ENCODE peak calls at places on chromosomes 13 and 19, in four cellular contexts. O, J, W and T are unnamed samples. For H3K4me1, the result is how much of the 10 kb centered on the place peaks cover.

GRCh38 chr13:37375724-37376123 is 222.8 kb downstream of the POSTN start:
- DNase-seq in O (no peak), J (no peak), W (no peak), T (no peak)

GRCh38 chr13:25281937-25282332 is 5.4 kb downstream of the MTMR6 start:
- DNase-seq in O (no peak), J (no peak), W (no peak), T (no peak)

GRCh38 chr13:106182404-106182803 is 353.1 kb downstream of the EFNB2 start:
- DNase-seq in O (no peak), J (no peak), W (no peak), T (no peak)

GRCh38 chr13:95156208-95156607 is 145.0 kb downstream of the ABCC4 start:
- DNase-seq in O (no peak), J (no peak), W (no peak), T (no peak)

GRCh38 chr13:109146912-109147624 is 517.7 kb downstream of the MYO16 start:
- DNase-seq in O (no peak), J (no peak), W (no peak), T (no peak)

GRCh38 chr19:7505288-7505681 is 10.6 kb upstream of the ZNF358 start:
- DNase-seq in O (no peak), J (no peak), W (no peak), T (no peak)

GRCh38 chr13:30043631-30043925 is 193.2 kb upstream of the UBL3 start:
- DNase-seq in O (no peak), J (no peak), W (no peak), T (no peak)

GRCh38 chr13:41919031-41919740 is 41.7 kb downstream of the VWA8 start:
- DNase-seq in O (no peak), J (no peak), W (no peak), T (no peak)

GRCh38 chr19:45476349-45476717 is 8.5 kb downstream of the FOSB start:
- DNase-seq in O (no peak), J (no peak), W (no peak), T (no peak)

GRCh38 chr13:35903075-35903474 is 228.1 kb downstream of the DCLK1 start:
- DNase-seq in O (no peak), J (no peak), W (no peak), T (no peak)

GRCh38 chr13:112893570-112894422 is 75.2 kb upstream of the MCF2L start:
- DNase-seq in O (no peak), J (no peak), W (peak), T (peak)

GRCh38 chr13:99991013-99991805 is 9.6 kb downstream of the ZIC2 start:
- DNase-seq in O (no peak), J (no peak), W (no peak), T (no peak)

GRCh38 chr13:33536639-33537425 is 251.3 kb upstream of the STARD13 start:
- DNase-seq in O (no peak), J (no peak), W (no peak), T (no peak)

GRCh38 chr13:44932171-44932849 is 57.0 kb downstream of the NUFIP1 start:
- DNase-seq in O (no peak), J (no peak), W (no peak), T (no peak)

GRCh38 chr19:5097959-5098623 is 129.2 kb downstream of the KDM4B start:
- DNase-seq in O (no peak), J (no peak), W (no peak), T (no peak)

GRCh38 chr13:94454334-94454733 is 25.1 kb downstream of the DCT start:
- DNase-seq in O (no peak), J (no peak), W (no peak), T (no peak)

GRCh38 chr13:74206061-74206561 is 71.9 kb upstream of the KLF12 start:
- DNase-seq in O (no peak), J (no peak), W (no peak), T (no peak)

GRCh38 chr19:54074851-54075250 is 6.3 kb downstream of the TARM1 start:
- DNase-seq in O (no peak), J (no peak), W (no peak), T (no peak)

GRCh38 chr13:83881917-83882625 is at the start of gene SLITRK1:
- DNase-seq in O (peak), J (no peak), W (peak), T (no peak)

GRCh38 chr13:80157261-80157942 is 183.5 kb downstream of the SPRY2 start:
- DNase-seq in O (no peak), J (no peak), W (no peak), T (no peak)

GRCh38 chr13:91574756-91575155 is 176.3 kb downstream of the GPC5 start:
- DNase-seq in O (no peak), J (no peak), W (no peak), T (no peak)

GRCh38 chr13:107441279-107441678 is 774.1 kb downstream of the LIG4 start:
- DNase-seq in O (no peak), J (no peak), W (no peak), T (no peak)

GRCh38 chr13:91702411-91702810 is 304.0 kb downstream of the GPC5 start:
- DNase-seq in O (no peak), J (no peak), W (no peak), T (no peak)

GRCh38 chr19:12411893-12412292 is 10.8 kb upstream of the ZNF799 start:
- DNase-seq in O (no peak), J (no peak), W (no peak), T (no peak)

GRCh38 chr19:1324792-1325567 is 39.3 kb downstream of the EFNA2 start:
- DNase-seq in O (no peak), J (peak), W (peak), T (no peak)

GRCh38 chr13:44899967-44900366 is 89.3 kb downstream of the NUFIP1 start:
- DNase-seq in O (no peak), J (no peak), W (no peak), T (no peak)

GRCh38 chr19:11164879-11165406 is 9.4 kb upstream of the SPC24 start:
- DNase-seq in O (no peak), J (peak), W (peak), T (no peak)

GRCh38 chr13:91133941-91134772 is 213.3 kb upstream of the MIR17HG start:
- DNase-seq in O (no peak), J (peak), W (no peak), T (no peak)

GRCh38 chr19:13401388-13401787 is 104.9 kb downstream of the CACNA1A start:
- DNase-seq in O (no peak), J (no peak), W (no peak), T (no peak)

GRCh38 chr13:50389726-50390125 is 374.5 kb downstream of the KCNRG start:
- DNase-seq in O (no peak), J (no peak), W (no peak), T (no peak)

GRCh38 chr13:49026851-49027250 is 51.1 kb downstream of the FNDC3A start:
- DNase-seq in O (no peak), J (no peak), W (no peak), T (no peak)

GRCh38 chr19:7349961-7350711 is 1.4 kb downstream of the ARHGEF18 start:
- DNase-seq in O (peak), J (no peak), W (no peak), T (peak)

GRCh38 chr19:269241-269640 is 22.0 kb downstream of the PLPP2 start:
- DNase-seq in O (no peak), J (no peak), W (no peak), T (no peak)

GRCh38 chr19:35395762-35396199 is 24.9 kb downstream of the GPR42 start:
- DNase-seq in O (no peak), J (no peak), W (no peak), T (no peak)

GRCh38 chr19:30085394-30085793 is 143.4 kb downstream of the URI1 start:
- DNase-seq in O (peak), J (no peak), W (peak), T (peak)

GRCh38 chr13:59318320-59318930 is 845.3 kb downstream of the DIAPH3 start:
- DNase-seq in O (peak), J (peak), W (no peak), T (peak)

GRCh38 chr13:98174321-98174720 is 2.7 kb downstream of the RNF113B start:
- DNase-seq in O (no peak), J (no peak), W (no peak), T (no peak)
- H3K27ac ChIP-seq in O (peak), J (peak), W (peak), T (no peak)

GRCh38 chr19:55488986-55489710 is 912 bp downstream of the SSC5D start:
- DNase-seq in O (no peak), J (no peak), W (no peak), T (no peak)

GRCh38 chr19:55487884-55488687 is at the start of gene SSC5D:
- DNase-seq in O (no peak), J (no peak), W (no peak), T (no peak)

GRCh38 chr19:55491546-55492360 is 3.5 kb downstream of the SSC5D start:
- DNase-seq in O (no peak), J (no peak), W (no peak), T (no peak)

GRCh38 chr19:55490478-55491436 is 2.5 kb downstream of the SSC5D start:
- DNase-seq in O (no peak), J (no peak), W (no peak), T (no peak)

GRCh38 chr19:55489711-55490477 is 1.7 kb downstream of the SSC5D start:
- DNase-seq in O (no peak), J (no peak), W (no peak), T (no peak)
- H3K4me1 ChIP-seq in O (under half), J (half or more), W (under half), T (under half)

GRCh38 chr13:92948034-92948433 is 278.6 kb upstream of the GPC6 start:
- DNase-seq in O (no peak), J (no peak), W (no peak), T (no peak)
- H3K27ac ChIP-seq in O (no peak), J (no peak), W (no peak), T (no peak)

GRCh38 chr19:46615966-46616365 is 8.9 kb downstream of the PTGIR start:
- DNase-seq in O (no peak), J (no peak), W (no peak), T (no peak)
- H3K4me1 ChIP-seq in O (under half), J (half or more), W (under half), T (half or more)